ENCODE peak calls at places on chromosome 17, in five cellular contexts. One of them, this sample, is unnamed.

GRCh38 chr17:31391496-31391949 is at the start of gene RAB11FIP4:
- DNase-seq in midbrain: peak
- DNase-seq in non-pigmented ciliary epithelial cell: no peak
- DNase-seq in activated T-helper 2 cell treated with anti-CD3 and anti-CD28 coated beads, Interferon-gamma antibody, Interleukin-2, Interleukin-4, amounts not matched to agents 10 μg/mL and 5 μg/mL and 100 μg/mL, durations not matched to agents 14 hours and 24 hours and 36 hours: no peak
- DNase-seq in choroid plexus epithelial cell: no peak
- DNase-seq in this sample: peak

GRCh38 chr17:10598620-10599019 is 49.2 kb upstream of the MYH2 start:
- DNase-seq in midbrain: no peak
- DNase-seq in non-pigmented ciliary epithelial cell: no peak
- DNase-seq in activated T-helper 2 cell treated with anti-CD3 and anti-CD28 coated beads, Interferon-gamma antibody, Interleukin-2, Interleukin-4, amounts not matched to agents 10 μg/mL and 5 μg/mL and 100 μg/mL, durations not matched to agents 14 hours and 24 hours and 36 hours: no peak
- DNase-seq in choroid plexus epithelial cell: no peak
- DNase-seq in this sample: no peak

GRCh38 chr17:61635913-61636432 is 45.0 kb upstream of the NACA2 start:
- DNase-seq in midbrain: no peak
- DNase-seq in non-pigmented ciliary epithelial cell: peak
- DNase-seq in activated T-helper 2 cell treated with anti-CD3 and anti-CD28 coated beads, Interferon-gamma antibody, Interleukin-2, Interleukin-4, amounts not matched to agents 10 μg/mL and 5 μg/mL and 100 μg/mL, durations not matched to agents 14 hours and 24 hours and 36 hours: no peak
- DNase-seq in choroid plexus epithelial cell: peak
- DNase-seq in this sample: no peak

GRCh38 chr17:80929449-80929848 is 62.2 kb upstream of the CHMP6 start:
- DNase-seq in midbrain: no peak
- DNase-seq in non-pigmented ciliary epithelial cell: no peak
- DNase-seq in activated T-helper 2 cell treated with anti-CD3 and anti-CD28 coated beads, Interferon-gamma antibody, Interleukin-2, Interleukin-4, amounts not matched to agents 10 μg/mL and 5 μg/mL and 100 μg/mL, durations not matched to agents 14 hours and 24 hours and 36 hours: no peak
- DNase-seq in choroid plexus epithelial cell: no peak
- DNase-seq in this sample: no peak

GRCh38 chr17:63450551-63450950 is 4.4 kb upstream of the CYB561 start:
- DNase-seq in midbrain: no peak
- DNase-seq in non-pigmented ciliary epithelial cell: no peak
- DNase-seq in activated T-helper 2 cell treated with anti-CD3 and anti-CD28 coated beads, Interferon-gamma antibody, Interleukin-2, Interleukin-4, amounts not matched to agents 10 μg/mL and 5 μg/mL and 100 μg/mL, durations not matched to agents 14 hours and 24 hours and 36 hours: no peak
- DNase-seq in choroid plexus epithelial cell: no peak
- DNase-seq in this sample: no peak

GRCh38 chr17:68182940-68183551 is 64.8 kb upstream of the AMZ2 start:
- DNase-seq in midbrain: no peak
- DNase-seq in non-pigmented ciliary epithelial cell: no peak
- DNase-seq in activated T-helper 2 cell treated with anti-CD3 and anti-CD28 coated beads, Interferon-gamma antibody, Interleukin-2, Interleukin-4, amounts not matched to agents 10 μg/mL and 5 μg/mL and 100 μg/mL, durations not matched to agents 14 hours and 24 hours and 36 hours: peak
- DNase-seq in choroid plexus epithelial cell: no peak
- DNase-seq in this sample: no peak

GRCh38 chr17:4788807-4789700 is at the start of gene GLTPD2:
- DNase-seq in midbrain: no peak
- DNase-seq in non-pigmented ciliary epithelial cell: no peak
- DNase-seq in activated T-helper 2 cell treated with anti-CD3 and anti-CD28 coated beads, Interferon-gamma antibody, Interleukin-2, Interleukin-4, amounts not matched to agents 10 μg/mL and 5 μg/mL and 100 μg/mL, durations not matched to agents 14 hours and 24 hours and 36 hours: no peak
- DNase-seq in choroid plexus epithelial cell: no peak
- DNase-seq in this sample: no peak

GRCh38 chr17:68491864-68492263 is 20.4 kb upstream of the PRKAR1A start:
- DNase-seq in midbrain: no peak
- DNase-seq in non-pigmented ciliary epithelial cell: no peak
- DNase-seq in activated T-helper 2 cell treated with anti-CD3 and anti-CD28 coated beads, Interferon-gamma antibody, Interleukin-2, Interleukin-4, amounts not matched to agents 10 μg/mL and 5 μg/mL and 100 μg/mL, durations not matched to agents 14 hours and 24 hours and 36 hours: no peak
- DNase-seq in choroid plexus epithelial cell: no peak
- DNase-seq in this sample: no peak

GRCh38 chr17:29546834-29547233 is 20.0 kb downstream of the ABHD15 start:
- DNase-seq in midbrain: no peak
- DNase-seq in non-pigmented ciliary epithelial cell: no peak
- DNase-seq in activated T-helper 2 cell treated with anti-CD3 and anti-CD28 coated beads, Interferon-gamma antibody, Interleukin-2, Interleukin-4, amounts not matched to agents 10 μg/mL and 5 μg/mL and 100 μg/mL, durations not matched to agents 14 hours and 24 hours and 36 hours: no peak
- DNase-seq in choroid plexus epithelial cell: peak
- DNase-seq in this sample: no peak

GRCh38 chr17:7912927-7913524 is 3.1 kb downstream of the RNF227 start:
- DNase-seq in midbrain: peak
- DNase-seq in non-pigmented ciliary epithelial cell: no peak
- DNase-seq in activated T-helper 2 cell treated with anti-CD3 and anti-CD28 coated beads, Interferon-gamma antibody, Interleukin-2, Interleukin-4, amounts not matched to agents 10 μg/mL and 5 μg/mL and 100 μg/mL, durations not matched to agents 14 hours and 24 hours and 36 hours: peak
- DNase-seq in choroid plexus epithelial cell: peak
- DNase-seq in this sample: peak

GRCh38 chr17:66441012-66441703 is 138.7 kb downstream of the PRKCA start:
- DNase-seq in midbrain: no peak
- DNase-seq in non-pigmented ciliary epithelial cell: no peak
- DNase-seq in activated T-helper 2 cell treated with anti-CD3 and anti-CD28 coated beads, Interferon-gamma antibody, Interleukin-2, Interleukin-4, amounts not matched to agents 10 μg/mL and 5 μg/mL and 100 μg/mL, durations not matched to agents 14 hours and 24 hours and 36 hours: no peak
- DNase-seq in choroid plexus epithelial cell: no peak
- DNase-seq in this sample: no peak

GRCh38 chr17:77690271-77691161 is 268.0 kb upstream of the TNRC6C start:
- DNase-seq in midbrain: no peak
- DNase-seq in non-pigmented ciliary epithelial cell: no peak
- DNase-seq in activated T-helper 2 cell treated with anti-CD3 and anti-CD28 coated beads, Interferon-gamma antibody, Interleukin-2, Interleukin-4, amounts not matched to agents 10 μg/mL and 5 μg/mL and 100 μg/mL, durations not matched to agents 14 hours and 24 hours and 36 hours: no peak
- DNase-seq in choroid plexus epithelial cell: no peak
- DNase-seq in this sample: no peak

GRCh38 chr17:45759761-45760160 is 24.4 kb upstream of the CRHR1 start:
- DNase-seq in midbrain: no peak
- DNase-seq in non-pigmented ciliary epithelial cell: no peak
- DNase-seq in activated T-helper 2 cell treated with anti-CD3 and anti-CD28 coated beads, Interferon-gamma antibody, Interleukin-2, Interleukin-4, amounts not matched to agents 10 μg/mL and 5 μg/mL and 100 μg/mL, durations not matched to agents 14 hours and 24 hours and 36 hours: no peak
- DNase-seq in choroid plexus epithelial cell: peak
- DNase-seq in this sample: no peak

GRCh38 chr17:61700252-61700651 is 109.2 kb upstream of the NACA2 start:
- DNase-seq in midbrain: no peak
- DNase-seq in non-pigmented ciliary epithelial cell: no peak
- DNase-seq in activated T-helper 2 cell treated with anti-CD3 and anti-CD28 coated beads, Interferon-gamma antibody, Interleukin-2, Interleukin-4, amounts not matched to agents 10 μg/mL and 5 μg/mL and 100 μg/mL, durations not matched to agents 14 hours and 24 hours and 36 hours: no peak
- DNase-seq in choroid plexus epithelial cell: peak
- DNase-seq in this sample: no peak

GRCh38 chr17:69713815-69714214 is 299.3 kb downstream of the MAP2K6 start:
- DNase-seq in midbrain: no peak
- DNase-seq in non-pigmented ciliary epithelial cell: no peak
- DNase-seq in activated T-helper 2 cell treated with anti-CD3 and anti-CD28 coated beads, Interferon-gamma antibody, Interleukin-2, Interleukin-4, amounts not matched to agents 10 μg/mL and 5 μg/mL and 100 μg/mL, durations not matched to agents 14 hours and 24 hours and 36 hours: no peak
- DNase-seq in choroid plexus epithelial cell: no peak
- DNase-seq in this sample: no peak

GRCh38 chr17:38619451-38619795 is 13.7 kb upstream of the SRCIN1 start:
- DNase-seq in midbrain: no peak
- DNase-seq in non-pigmented ciliary epithelial cell: no peak
- DNase-seq in activated T-helper 2 cell treated with anti-CD3 and anti-CD28 coated beads, Interferon-gamma antibody, Interleukin-2, Interleukin-4, amounts not matched to agents 10 μg/mL and 5 μg/mL and 100 μg/mL, durations not matched to agents 14 hours and 24 hours and 36 hours: no peak
- DNase-seq in choroid plexus epithelial cell: no peak
- DNase-seq in this sample: no peak